ENCODE peak calls at places on chromosomes 6 and 20, in six cellular contexts. B, S, P, A, T and F are unnamed samples.
A peak's percentile ranks its signal among the peaks of the same experiment; 100 is the strongest.

GRCh38 chr6:142155895-142156757 is 9.1 kb downstream of the VTA1 start:
- DNase-seq in S (peak; percentile 29), T (no peak), B (peak; percentile 37), P (no peak), A (no peak), F (peak; percentile 51)

GRCh38 chr6:89117285-89118108 is at the start of gene SRSF12:
- DNase-seq in T (peak; percentile 70), P (peak; percentile 80), B (peak; percentile 19), A (peak; percentile 1), S (peak; percentile 57), F (peak; percentile 29)

GRCh38 chr6:157990321-157991066 is 8.8 kb downstream of the SYNJ2 start:
- DNase-seq in T (no peak), A (no peak), P (no peak), B (no peak), S (no peak), F (no peak)

GRCh38 chr20:20568604-20569205 is 143.7 kb downstream of the RALGAPA2 start:
- DNase-seq in B (peak; percentile 58), P (no peak), A (no peak), T (peak; percentile 35), S (no peak), F (peak; percentile 47)

GRCh38 chr20:1810926-1811620 is 84.1 kb upstream of the SIRPA start:
- DNase-seq in A (no peak), B (peak; percentile 72), P (no peak), T (no peak), S (no peak), F (peak; percentile 60)

GRCh38 chr6:169109821-169110220 is 143.8 kb downstream of the THBS2 start:
- DNase-seq in P (no peak), S (no peak), B (no peak), A (no peak), T (no peak), F (no peak)

GRCh38 chr6:105373481-105373880 is 29.4 kb downstream of the PREP start:
- DNase-seq in P (no peak), A (peak; percentile 13), T (no peak), B (no peak), S (no peak), F (no peak)

GRCh38 chr6:33740204-33740608 is 6.5 kb downstream of the IP6K3 start:
- DNase-seq in P (no peak), T (no peak), A (no peak), S (no peak), B (no peak), F (peak; percentile 51)

GRCh38 chr6:112109267-112109666 is 21.9 kb downstream of the FAM229B start:
- DNase-seq in B (no peak), P (no peak), T (peak; percentile 24), A (no peak), S (no peak), F (peak; percentile 17)

GRCh38 chr20:12649234-12649633 is 359.5 kb upstream of the SPTLC3 start:
- DNase-seq in T (no peak), P (no peak), S (no peak), B (no peak), A (no peak), F (no peak)

GRCh38 chr20:12653642-12654041 is 355.1 kb upstream of the SPTLC3 start:
- DNase-seq in S (no peak), A (no peak), T (no peak), P (no peak), B (no peak), F (no peak)
- H4K91ac ChIP-seq in S (no peak overlapping the region), A (no peak overlapping the region), T (no peak overlapping the region), P (no peak overlapping the region), B (no peak overlapping the region), F (no peak overlapping the region)

GRCh38 chr6:10587694-10588392 is 66.7 kb downstream of the GCNT2 start:
- DNase-seq in T (no peak), S (no peak), B (no peak), A (peak; percentile 7), P (no peak), F (no peak)
- H2BK5ac ChIP-seq in T (no peak overlapping the region), S (no peak overlapping the region), B (no peak overlapping the region), A (no peak overlapping the region), P (peak overlapping the region; percentile 41), F (no peak overlapping the region)

GRCh38 chr20:51183443-51183842 is 160.5 kb upstream of the KCNG1 start:
- DNase-seq in T (no peak), A (no peak), B (no peak), S (no peak), P (no peak), F (no peak)

GRCh38 chr20:51185277-51185676 is 162.4 kb upstream of the KCNG1 start:
- DNase-seq in A (no peak), T (no peak), B (no peak), S (no peak), P (no peak), F (no peak)

GRCh38 chr20:51184289-51184688 is 161.4 kb upstream of the KCNG1 start:
- DNase-seq in P (no peak), S (no peak), B (peak; percentile 49), A (peak; percentile 11), T (no peak), F (no peak)

GRCh38 chr20:51187318-51187717 is 164.4 kb upstream of the KCNG1 start:
- DNase-seq in A (no peak), P (no peak), T (no peak), S (peak; percentile 20), B (no peak), F (no peak)

GRCh38 chr20:51185861-51186260 is 163.0 kb upstream of the KCNG1 start:
- DNase-seq in A (no peak), B (no peak), P (no peak), S (no peak), T (no peak), F (no peak)
- H2AK5ac ChIP-seq in A (no peak overlapping the region), B (no peak overlapping the region), P (no peak overlapping the region), S (no peak overlapping the region), T (no peak overlapping the region), F (no peak overlapping the region)

GRCh38 chr20:59207742-59208357 is 44.2 kb downstream of the ZNF831 start:
- DNase-seq in B (no peak), P (peak; percentile 80), S (peak; percentile 88), T (peak; percentile 42), A (peak; percentile 26), F (no peak)
- H4K91ac ChIP-seq in B (no peak overlapping the region), P (no peak overlapping the region), S (no peak overlapping the region), T (no peak overlapping the region), A (no peak overlapping the region), F (no peak overlapping the region)